ENCODE peak calls at places on chromosomes 13 and 19, in ten cellular contexts. One of them, this sample, is unnamed.

GRCh38 chr13:21909331-21909730 is 238.5 kb downstream of the FGF9 start:
- DNase-seq in ovary: no peak
- DNase-seq in endothelial cell: no peak
- DNase-seq in BE2C: no peak
- DNase-seq in osteoblast: no peak
- DNase-seq in mesothelial cell of epicardium: no peak
- DNase-seq in GM12865: no peak
- DNase-seq in MCF 10A: no peak
- DNase-seq in AG04449: no peak
- DNase-seq in astrocyte of the cerebellum: no peak
- DNase-seq in this sample: no peak

GRCh38 chr19:27925202-27925601 is 1287.7 kb downstream of the UQCRFS1 start:
- DNase-seq in MCF 10A: no peak
- DNase-seq in GM12865: no peak
- DNase-seq in ovary: no peak
- DNase-seq in astrocyte of the cerebellum: no peak
- DNase-seq in mesothelial cell of epicardium: no peak
- DNase-seq in endothelial cell: no peak
- DNase-seq in AG04449: no peak
- DNase-seq in osteoblast: no peak
- DNase-seq in BE2C: no peak
- DNase-seq in this sample: no peak

GRCh38 chr13:43908156-43909126 is 28.7 kb downstream of the LACC1 start:
- DNase-seq in AG04449: peak
- DNase-seq in endothelial cell: peak
- DNase-seq in BE2C: no peak
- DNase-seq in MCF 10A: peak
- DNase-seq in osteoblast: no peak
- DNase-seq in mesothelial cell of epicardium: no peak
- DNase-seq in ovary: no peak
- DNase-seq in GM12865: peak
- DNase-seq in astrocyte of the cerebellum: peak
- DNase-seq in this sample: no peak

GRCh38 chr13:107266657-107267056 is 698.7 kb upstream of the ARGLU1 start:
- DNase-seq in endothelial cell: no peak
- DNase-seq in GM12865: no peak
- DNase-seq in ovary: no peak
- DNase-seq in MCF 10A: no peak
- DNase-seq in osteoblast: no peak
- DNase-seq in astrocyte of the cerebellum: no peak
- DNase-seq in BE2C: no peak
- DNase-seq in AG04449: no peak
- DNase-seq in mesothelial cell of epicardium: no peak
- DNase-seq in this sample: no peak

GRCh38 chr13:113996912-113997745 is 23.3 kb upstream of the C13orf46 start:
- DNase-seq in GM12865: no peak
- DNase-seq in MCF 10A: no peak
- DNase-seq in BE2C: no peak
- DNase-seq in osteoblast: no peak
- DNase-seq in ovary: no peak
- DNase-seq in endothelial cell: no peak
- DNase-seq in astrocyte of the cerebellum: no peak
- DNase-seq in mesothelial cell of epicardium: no peak
- DNase-seq in AG04449: no peak
- DNase-seq in this sample: no peak

GRCh38 chr13:87975035-87975434 is 303.9 kb downstream of the SLITRK5 start:
- DNase-seq in mesothelial cell of epicardium: no peak
- DNase-seq in astrocyte of the cerebellum: no peak
- DNase-seq in endothelial cell: no peak
- DNase-seq in osteoblast: no peak
- DNase-seq in MCF 10A: peak
- DNase-seq in AG04449: no peak
- DNase-seq in ovary: no peak
- DNase-seq in GM12865: no peak
- DNase-seq in BE2C: no peak
- DNase-seq in this sample: no peak

GRCh38 chr19:919157-920050 is 2.3 kb downstream of the KISS1R start:
- DNase-seq in astrocyte of the cerebellum: no peak
- DNase-seq in GM12865: peak
- DNase-seq in mesothelial cell of epicardium: no peak
- DNase-seq in osteoblast: peak
- DNase-seq in AG04449: no peak
- DNase-seq in BE2C: no peak
- DNase-seq in MCF 10A: no peak
- DNase-seq in endothelial cell: no peak
- DNase-seq in ovary: no peak
- DNase-seq in this sample: peak

GRCh38 chr19:51345076-51345620 is 3.2 kb upstream of the VSIG10L start:
- DNase-seq in MCF 10A: no peak
- DNase-seq in endothelial cell: no peak
- DNase-seq in osteoblast: peak
- DNase-seq in AG04449: no peak
- DNase-seq in astrocyte of the cerebellum: no peak
- DNase-seq in ovary: no peak
- DNase-seq in GM12865: no peak
- DNase-seq in BE2C: no peak
- DNase-seq in mesothelial cell of epicardium: no peak
- DNase-seq in this sample: no peak

GRCh38 chr19:13597625-13598024 is 91.3 kb upstream of the CACNA1A start:
- DNase-seq in astrocyte of the cerebellum: peak
- DNase-seq in mesothelial cell of epicardium: no peak
- DNase-seq in AG04449: peak
- DNase-seq in endothelial cell: peak
- DNase-seq in MCF 10A: peak
- DNase-seq in osteoblast: peak
- DNase-seq in GM12865: peak
- DNase-seq in BE2C: peak
- DNase-seq in ovary: peak
- DNase-seq in this sample: no peak

GRCh38 chr19:8515317-8515716 is 1.4 kb upstream of the ZNF414 start:
- DNase-seq in endothelial cell: no peak
- DNase-seq in GM12865: no peak
- DNase-seq in MCF 10A: no peak
- DNase-seq in astrocyte of the cerebellum: no peak
- DNase-seq in mesothelial cell of epicardium: no peak
- DNase-seq in AG04449: no peak
- DNase-seq in BE2C: no peak
- DNase-seq in ovary: no peak
- DNase-seq in osteoblast: peak
- DNase-seq in this sample: no peak

GRCh38 chr13:51581148-51581820 is 3.0 kb upstream of the WDFY2 start:
- DNase-seq in astrocyte of the cerebellum: no peak
- DNase-seq in osteoblast: no peak
- DNase-seq in GM12865: peak
- DNase-seq in endothelial cell: no peak
- DNase-seq in MCF 10A: no peak
- DNase-seq in ovary: no peak
- DNase-seq in mesothelial cell of epicardium: no peak
- DNase-seq in BE2C: no peak
- DNase-seq in AG04449: no peak
- DNase-seq in this sample: no peak

GRCh38 chr13:111584101-111584500 is 263.7 kb downstream of the TEX29 start:
- DNase-seq in BE2C: no peak
- DNase-seq in endothelial cell: no peak
- DNase-seq in AG04449: no peak
- DNase-seq in astrocyte of the cerebellum: no peak
- DNase-seq in osteoblast: no peak
- DNase-seq in MCF 10A: no peak
- DNase-seq in ovary: no peak
- DNase-seq in mesothelial cell of epicardium: no peak
- DNase-seq in GM12865: no peak
- DNase-seq in this sample: no peak

GRCh38 chr13:73129023-73129422 is 70.2 kb downstream of the KLF5 start:
- DNase-seq in astrocyte of the cerebellum: no peak
- DNase-seq in MCF 10A: no peak
- DNase-seq in osteoblast: no peak
- DNase-seq in GM12865: no peak
- DNase-seq in endothelial cell: no peak
- DNase-seq in ovary: no peak
- DNase-seq in AG04449: no peak
- DNase-seq in mesothelial cell of epicardium: no peak
- DNase-seq in BE2C: no peak
- DNase-seq in this sample: no peak

GRCh38 chr13:34025746-34026145 is 207.8 kb downstream of the RFC3 start:
- DNase-seq in endothelial cell: no peak
- DNase-seq in GM12865: no peak
- DNase-seq in MCF 10A: peak
- DNase-seq in ovary: no peak
- DNase-seq in mesothelial cell of epicardium: no peak
- DNase-seq in osteoblast: no peak
- DNase-seq in BE2C: no peak
- DNase-seq in astrocyte of the cerebellum: peak
- DNase-seq in AG04449: no peak
- DNase-seq in this sample: no peak

DNA sequence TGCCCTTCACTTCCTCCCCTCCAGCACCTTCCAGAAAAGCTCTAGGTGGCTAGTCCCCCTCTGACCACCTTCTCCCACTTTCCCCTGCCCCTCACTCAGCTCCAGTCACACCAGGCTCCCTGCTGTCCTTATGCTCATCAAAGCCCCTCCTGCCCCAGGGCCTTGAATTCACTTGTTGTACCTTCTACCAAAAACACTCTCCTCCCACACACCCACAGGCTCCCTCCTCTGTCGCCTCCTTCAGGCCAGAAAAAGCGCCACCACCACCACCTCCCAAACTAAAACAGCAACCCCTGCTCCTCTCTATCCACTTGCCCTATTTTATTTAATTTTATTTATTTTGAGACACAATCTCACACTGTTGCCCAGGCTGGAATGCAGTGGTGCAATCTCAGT is 4.8 kb upstream of the CEACAM16 start:
- DNase-seq in BE2C: no peak
- DNase-seq in GM12865: peak
- DNase-seq in astrocyte of the cerebellum: no peak
- DNase-seq in mesothelial cell of epicardium: no peak
- DNase-seq in AG04449: no peak
- DNase-seq in endothelial cell: no peak
- DNase-seq in MCF 10A: no peak
- DNase-seq in ovary: no peak
- DNase-seq in osteoblast: peak
- DNase-seq in this sample: no peak
- TF ChIP-seq CTCF in BE2C: peak
- TF ChIP-seq CTCF in GM12865: peak
- TF ChIP-seq CTCF in astrocyte of the cerebellum: peak
- TF ChIP-seq CTCF in mesothelial cell of epicardium: peak
- TF ChIP-seq CTCF in AG04449: peak
- TF ChIP-seq CTCF in endothelial cell: peak
- TF ChIP-seq CTCF in MCF 10A: peak
- TF ChIP-seq CTCF in ovary: no peak
- TF ChIP-seq CTCF in osteoblast: peak
- TF ChIP-seq CTCF in this sample: no peak

DNA sequence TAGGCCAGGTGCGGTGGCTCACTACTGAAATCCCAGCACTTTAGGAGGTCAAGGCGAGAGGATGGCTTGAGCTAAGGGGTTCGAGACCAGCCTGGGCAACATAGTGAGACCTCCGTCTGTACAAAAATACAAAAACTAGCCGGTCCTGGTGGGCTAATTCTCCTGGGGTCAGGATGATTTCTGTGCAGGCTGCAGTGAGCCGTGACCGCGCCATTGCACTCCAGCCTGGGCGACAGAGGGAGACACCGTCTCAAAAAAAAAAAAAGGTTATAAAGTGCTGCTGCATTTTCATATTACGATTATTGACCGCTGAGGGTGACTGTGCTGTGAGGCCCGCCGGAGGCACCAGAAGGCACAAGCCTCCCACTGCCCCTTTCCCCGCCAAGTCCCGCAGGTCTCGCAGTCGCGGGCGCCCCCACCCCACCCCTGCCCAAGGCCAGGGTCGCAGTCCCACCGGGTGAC is 477 bp upstream of the PLEKHF1 start:
- DNase-seq in mesothelial cell of epicardium: no peak
- DNase-seq in AG04449: no peak
- DNase-seq in osteoblast: no peak
- DNase-seq in astrocyte of the cerebellum: no peak
- DNase-seq in BE2C: no peak
- DNase-seq in ovary: no peak
- DNase-seq in GM12865: no peak
- DNase-seq in MCF 10A: no peak
- DNase-seq in endothelial cell: no peak
- DNase-seq in this sample: no peak
- TF ChIP-seq CTCF in mesothelial cell of epicardium: no peak
- TF ChIP-seq CTCF in AG04449: no peak
- TF ChIP-seq CTCF in osteoblast: no peak
- TF ChIP-seq CTCF in astrocyte of the cerebellum: no peak
- TF ChIP-seq CTCF in BE2C: no peak
- TF ChIP-seq CTCF in ovary: no peak
- TF ChIP-seq CTCF in GM12865: peak
- TF ChIP-seq CTCF in MCF 10A: no peak
- TF ChIP-seq CTCF in endothelial cell: no peak
- TF ChIP-seq CTCF in this sample: no peak

GRCh38 chr19:37551123-37551993 is 43.2 kb downstream of the ZNF571 start:
- DNase-seq in astrocyte of the cerebellum: peak
- DNase-seq in mesothelial cell of epicardium: no peak
- DNase-seq in GM12865: peak
- DNase-seq in BE2C: peak
- DNase-seq in MCF 10A: no peak
- DNase-seq in AG04449: no peak
- DNase-seq in endothelial cell: peak
- DNase-seq in osteoblast: peak
- DNase-seq in ovary: no peak
- DNase-seq in this sample: peak
- TF ChIP-seq CTCF in astrocyte of the cerebellum: peak
- TF ChIP-seq CTCF in mesothelial cell of epicardium: no peak
- TF ChIP-seq CTCF in GM12865: peak
- TF ChIP-seq CTCF in BE2C: peak
- TF ChIP-seq CTCF in MCF 10A: no peak
- TF ChIP-seq CTCF in AG04449: peak
- TF ChIP-seq CTCF in endothelial cell: no peak
- TF ChIP-seq CTCF in osteoblast: peak
- TF ChIP-seq CTCF in ovary: no peak
- TF ChIP-seq CTCF in this sample: no peak

DNA sequence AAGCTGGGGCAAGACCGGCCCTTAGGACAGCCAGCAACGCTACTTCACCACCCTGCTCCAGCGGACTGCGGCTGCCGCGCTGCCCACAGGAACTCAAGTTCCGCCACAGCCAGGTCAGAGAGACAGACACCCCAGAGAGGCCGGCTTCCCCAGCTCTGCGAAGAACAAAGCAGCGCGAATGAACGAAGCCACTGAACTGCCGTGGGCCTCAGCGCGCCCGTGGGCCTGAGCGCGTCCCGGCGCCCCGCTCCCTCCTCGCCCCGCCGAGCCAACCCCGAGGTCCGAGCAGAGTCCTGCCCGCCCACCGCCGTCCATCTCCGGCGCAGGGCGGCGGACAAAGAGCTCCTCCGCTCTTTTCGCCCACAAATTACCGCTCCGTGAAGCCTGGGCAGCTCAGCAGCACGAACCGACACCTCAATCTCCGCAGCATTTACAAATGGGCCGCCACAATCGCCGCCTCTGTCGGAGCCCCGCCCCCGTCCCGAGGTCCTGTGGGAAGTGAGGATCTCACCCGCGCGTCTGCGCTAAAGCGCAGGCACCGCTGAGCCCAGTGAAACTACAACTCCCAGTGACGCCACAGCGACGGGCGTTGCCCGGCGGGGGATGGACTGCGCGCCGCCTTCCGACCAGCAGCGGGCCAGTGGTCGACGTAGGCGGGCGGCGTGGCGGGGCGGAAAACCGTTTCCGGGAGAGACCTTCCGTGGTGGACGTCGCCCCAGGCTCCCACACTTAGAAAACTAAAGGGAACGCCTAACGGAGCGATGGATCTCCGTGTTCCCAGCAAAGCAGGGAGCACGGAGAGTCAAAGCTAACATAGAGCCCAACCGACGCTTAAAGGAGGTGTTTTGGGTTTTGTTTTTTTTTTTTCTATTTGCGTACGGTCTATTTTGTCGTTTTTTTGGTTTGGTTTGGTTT is 158.7 kb downstream of the RNF17 start:
- DNase-seq in osteoblast: peak
- DNase-seq in AG04449: peak
- DNase-seq in GM12865: peak
- DNase-seq in ovary: peak
- DNase-seq in astrocyte of the cerebellum: peak
- DNase-seq in MCF 10A: peak
- DNase-seq in BE2C: peak
- DNase-seq in mesothelial cell of epicardium: peak
- DNase-seq in endothelial cell: peak
- DNase-seq in this sample: peak
- TF ChIP-seq CTCF in osteoblast: no peak
- TF ChIP-seq CTCF in AG04449: peak
- TF ChIP-seq CTCF in GM12865: no peak
- TF ChIP-seq CTCF in ovary: peak
- TF ChIP-seq CTCF in astrocyte of the cerebellum: no peak
- TF ChIP-seq CTCF in MCF 10A: no peak
- TF ChIP-seq CTCF in BE2C: peak
- TF ChIP-seq CTCF in mesothelial cell of epicardium: no peak
- TF ChIP-seq CTCF in endothelial cell: no peak
- TF ChIP-seq CTCF in this sample: no peak